ENCODE peak calls at places on chromosomes 16 and 17, in ten cellular contexts. F is CD4-positive, alpha-beta memory T cell; H is Right ventricle myocardium inferior; X is Caco-2; I is GM20000; L is IMR-90; K is MM.1S; E is GM04503; R is effector memory CD4-positive, alpha-beta T cell; W is body of pancreas. G is an unnamed sample.

GRCh38 chr17:6366144-6366755 is 68.7 kb downstream of the AIPL1 start:
- DNase-seq in F (no peak), H (no peak), X (no peak), I (no peak), L (peak), K (no peak), E (peak), R (no peak), W (peak), G (no peak)

GRCh38 chr17:57672205-57672632 is 72.9 kb downstream of the CCDC182 start:
- DNase-seq in F (peak), H (no peak), X (no peak), I (no peak), L (peak), K (no peak), E (peak), R (peak), W (no peak), G (no peak)

GRCh38 chr17:78046923-78047322 is 81.6 kb downstream of the TMC6 start:
- DNase-seq in F (no peak), H (no peak), X (no peak), I (no peak), L (no peak), K (no peak), E (no peak), R (no peak), W (no peak), G (no peak)

GRCh38 chr17:78781339-78782304 is at the start of gene CYTH1:
- DNase-seq in F (peak), H (peak), X (peak), I (peak), L (no peak), K (peak), E (no peak), R (no peak), W (peak), G (no peak)

GRCh38 chr17:62162898-62163297 is 97.8 kb upstream of the MED13 start:
- DNase-seq in F (no peak), H (no peak), X (no peak), I (no peak), L (no peak), K (no peak), E (no peak), R (no peak), W (no peak), G (no peak)

GRCh38 chr16:20850981-20851380 is 44.7 kb downstream of the REXO5 start:
- DNase-seq in F (no peak), H (no peak), X (no peak), I (no peak), L (peak), K (no peak), E (no peak), R (no peak), W (no peak), G (no peak)

GRCh38 chr16:87569601-87570559 is 32.4 kb upstream of the JPH3 start:
- DNase-seq in F (no peak), H (no peak), X (no peak), I (no peak), L (no peak), K (no peak), E (no peak), R (no peak), W (no peak), G (no peak)

GRCh38 chr17:60747069-60747808 is 69.6 kb downstream of the BCAS3 start:
- DNase-seq in F (no peak), H (no peak), X (no peak), I (no peak), L (no peak), K (no peak), E (no peak), R (no peak), W (no peak), G (no peak)

GRCh38 chr16:75351183-75351582 is 82.1 kb downstream of the CFDP1 start:
- DNase-seq in F (no peak), H (no peak), X (no peak), I (no peak), L (peak), K (no peak), E (peak), R (no peak), W (no peak), G (no peak)

GRCh38 chr17:18888766-18889290 is 30.9 kb downstream of the PRPSAP2 start:
- DNase-seq in F (no peak), H (no peak), X (no peak), I (no peak), L (no peak), K (no peak), E (no peak), R (no peak), W (no peak), G (no peak)

GRCh38 chr17:15171433-15172047 is 93.6 kb downstream of the PMP22 start:
- DNase-seq in F (no peak), H (peak), X (peak), I (peak), L (peak), K (no peak), E (peak), R (no peak), W (peak), G (no peak)

GRCh38 chr16:48041861-48042435 is 113.8 kb downstream of the ABCC12 start:
- DNase-seq in F (no peak), H (no peak), X (peak), I (no peak), L (no peak), K (no peak), E (no peak), R (no peak), W (no peak), G (no peak)

GRCh38 chr17:60135951-60136666 is 13.7 kb upstream of the CA4 start:
- DNase-seq in F (no peak), H (no peak), X (peak), I (no peak), L (no peak), K (no peak), E (no peak), R (no peak), W (no peak), G (no peak)

GRCh38 chr16:25264599-25264998 is 7.0 kb upstream of the ZKSCAN2 start:
- DNase-seq in F (no peak), H (no peak), X (no peak), I (no peak), L (no peak), K (peak), E (no peak), R (no peak), W (no peak), G (no peak)

GRCh38 chr17:43661699-43662431 is at the start of gene MEOX1:
- DNase-seq in F (no peak), H (no peak), X (no peak), I (peak), L (peak), K (no peak), E (no peak), R (no peak), W (no peak), G (no peak)

GRCh38 chr17:45218895-45219661 is 2.6 kb upstream of the FMNL1 start:
- DNase-seq in F (peak), H (peak), X (peak), I (peak), L (peak), K (peak), E (peak), R (peak), W (peak), G (peak)

GRCh38 chr16:57736419-57737281 is 1.1 kb downstream of the KATNB1 start:
- DNase-seq in F (peak), H (peak), X (peak), I (no peak), L (peak), K (peak), E (peak), R (peak), W (peak), G (peak)

GRCh38 chr16:89890200-89890599 is 16.8 kb downstream of the TCF25 start:
- DNase-seq in F (no peak), H (peak), X (no peak), I (no peak), L (no peak), K (no peak), E (no peak), R (no peak), W (no peak), G (no peak)

GRCh38 chr16:4566144-4566543 is 10.0 kb downstream of the C16orf96 start:
- DNase-seq in F (no peak), H (no peak), X (no peak), I (peak), L (no peak), K (peak), E (no peak), R (no peak), W (no peak), G (no peak)

GRCh38 chr16:50598936-50599361 is 50.8 kb downstream of the NKD1 start:
- DNase-seq in F (no peak), H (no peak), X (no peak), I (no peak), L (no peak), K (no peak), E (no peak), R (no peak), W (no peak), G (no peak)

GRCh38 chr17:41464682-41465081 is 2.5 kb downstream of the KRT32 start:
- DNase-seq in F (no peak), H (no peak), X (no peak), I (no peak), L (peak), K (no peak), E (peak), R (no peak), W (peak), G (no peak)

GRCh38 chr16:27110524-27110896 is 43.8 kb downstream of the C16orf82 start:
- DNase-seq in F (no peak), H (no peak), X (no peak), I (no peak), L (no peak), K (no peak), E (no peak), R (no peak), W (no peak), G (no peak)

GRCh38 chr16:12208341-12209035 is 232.0 kb downstream of the SNX29 start:
- DNase-seq in F (no peak), H (no peak), X (no peak), I (no peak), L (no peak), K (no peak), E (no peak), R (no peak), W (no peak), G (no peak)